ENCODE peak calls at places on chromosomes 2 and 18, in eight cellular contexts. R, N, Y, P, S, J, G and Q are unnamed samples. For H3K4me1, the result is how much of the 10 kb centered on the place peaks cover.

GRCh38 chr2:97936199-97936598 is 59.5 kb downstream of the TMEM131 start:
- DNase-seq in G (peak), P (no peak), Y (no peak), N (no peak), S (peak), R (peak), J (no peak), Q (peak)

GRCh38 chr2:213846856-213847255 is 562.6 kb downstream of the SPAG16 start:
- DNase-seq in R (no peak), N (no peak), P (no peak), J (no peak), G (no peak), Y (no peak), S (no peak), Q (no peak)

GRCh38 chr2:105893011-105893995 is 148.6 kb downstream of the NCK2 start:
- DNase-seq in G (no peak), N (no peak), Y (no peak), S (no peak), J (no peak), P (no peak), R (no peak), Q (no peak)

GRCh38 chr2:40197121-40197520 is 254.8 kb downstream of the SLC8A1 start:
- DNase-seq in S (no peak), Y (no peak), P (peak), G (no peak), N (no peak), R (no peak), J (no peak), Q (no peak)

GRCh38 chr2:88590998-88591613 is 36.2 kb downstream of the EIF2AK3 start:
- DNase-seq in G (peak), N (peak), Y (peak), P (peak), R (peak), J (peak), S (peak), Q (peak)

GRCh38 chr2:217922101-217923006 is 80.4 kb downstream of the TNS1 start:
- DNase-seq in G (no peak), N (peak), Y (no peak), R (no peak), P (peak), S (no peak), J (no peak), Q (peak)

GRCh38 chr18:59540819-59541218 is 156.4 kb downstream of the CCBE1 start:
- DNase-seq in N (peak), R (no peak), G (no peak), P (no peak), S (no peak), Y (no peak), J (no peak), Q (no peak)

GRCh38 chr2:200471324-200471848 is 38.5 kb downstream of the KCTD18 start:
- DNase-seq in P (peak), Y (peak), J (peak), N (peak), S (peak), G (no peak), R (peak), Q (peak)

GRCh38 chr2:36731941-36732700 is 35.6 kb downstream of the VIT start:
- DNase-seq in S (no peak), Y (peak), G (no peak), R (no peak), J (no peak), N (peak), P (peak), Q (no peak)

GRCh38 chr18:51195602-51196115 is 1.8 kb downstream of the MEX3C start:
- DNase-seq in S (no peak), N (peak), P (peak), Y (peak), J (peak), R (peak), G (peak), Q (peak)

GRCh38 chr2:108935231-108935863 is 53.7 kb downstream of the EDAR start:
- DNase-seq in R (peak), J (no peak), N (no peak), P (no peak), Y (no peak), S (no peak), G (no peak), Q (peak)

GRCh38 chr18:62249478-62250097 is 62.5 kb downstream of the RELCH start:
- DNase-seq in Y (peak), R (peak), J (peak), G (peak), N (peak), S (peak), P (peak), Q (peak)

GRCh38 chr2:181628590-181629585 is 28.0 kb downstream of the CERKL start:
- DNase-seq in N (no peak), P (peak), R (no peak), Y (no peak), S (no peak), G (no peak), J (no peak), Q (no peak)

GRCh38 chr2:42781204-42781603 is 11.2 kb downstream of the HAAO start:
- DNase-seq in N (no peak), R (no peak), P (no peak), Y (no peak), J (no peak), S (no peak), G (peak), Q (no peak)

GRCh38 chr2:236872015-236872414 is 213.7 kb upstream of the COPS8 start:
- DNase-seq in R (no peak), J (no peak), G (peak), Y (no peak), P (no peak), S (no peak), N (no peak), Q (no peak)

GRCh38 chr2:202910687-202911086 is 786 bp downstream of the WDR12 start:
- DNase-seq in J (no peak), S (no peak), P (no peak), G (no peak), N (no peak), Y (no peak), R (no peak), Q (no peak)

GRCh38 chr2:74462054-74462785 is 3.0 kb downstream of the MOGS start:
- DNase-seq in J (no peak), G (no peak), Y (no peak), N (no peak), R (no peak), P (no peak), S (no peak), Q (no peak)

GRCh38 chr2:135271006-135271405 is 218.9 kb downstream of the RAB3GAP1 start:
- DNase-seq in R (no peak), J (no peak), N (no peak), P (no peak), G (no peak), Y (no peak), S (no peak), Q (no peak)

GRCh38 chr18:72075040-72075439 is 469.1 kb downstream of the CBLN2 start:
- DNase-seq in P (no peak), N (no peak), Y (no peak), R (no peak), J (no peak), S (no peak), G (no peak), Q (no peak)

GRCh38 chr18:21458322-21458721 is 142.2 kb downstream of the ESCO1 start:
- DNase-seq in S (no peak), J (no peak), R (no peak), G (no peak), N (no peak), Y (no peak), P (no peak), Q (no peak)

GRCh38 chr2:105104208-105104731 is 66.4 kb downstream of the MRPS9 start:
- DNase-seq in J (no peak), P (no peak), N (peak), R (no peak), S (no peak), G (no peak), Y (no peak), Q (no peak)

GRCh38 chr18:33828949-33829348 is 250.9 kb downstream of the ASXL3 start:
- DNase-seq in G (no peak), Y (no peak), J (no peak), P (no peak), N (no peak), R (no peak), S (no peak), Q (no peak)

DNA sequence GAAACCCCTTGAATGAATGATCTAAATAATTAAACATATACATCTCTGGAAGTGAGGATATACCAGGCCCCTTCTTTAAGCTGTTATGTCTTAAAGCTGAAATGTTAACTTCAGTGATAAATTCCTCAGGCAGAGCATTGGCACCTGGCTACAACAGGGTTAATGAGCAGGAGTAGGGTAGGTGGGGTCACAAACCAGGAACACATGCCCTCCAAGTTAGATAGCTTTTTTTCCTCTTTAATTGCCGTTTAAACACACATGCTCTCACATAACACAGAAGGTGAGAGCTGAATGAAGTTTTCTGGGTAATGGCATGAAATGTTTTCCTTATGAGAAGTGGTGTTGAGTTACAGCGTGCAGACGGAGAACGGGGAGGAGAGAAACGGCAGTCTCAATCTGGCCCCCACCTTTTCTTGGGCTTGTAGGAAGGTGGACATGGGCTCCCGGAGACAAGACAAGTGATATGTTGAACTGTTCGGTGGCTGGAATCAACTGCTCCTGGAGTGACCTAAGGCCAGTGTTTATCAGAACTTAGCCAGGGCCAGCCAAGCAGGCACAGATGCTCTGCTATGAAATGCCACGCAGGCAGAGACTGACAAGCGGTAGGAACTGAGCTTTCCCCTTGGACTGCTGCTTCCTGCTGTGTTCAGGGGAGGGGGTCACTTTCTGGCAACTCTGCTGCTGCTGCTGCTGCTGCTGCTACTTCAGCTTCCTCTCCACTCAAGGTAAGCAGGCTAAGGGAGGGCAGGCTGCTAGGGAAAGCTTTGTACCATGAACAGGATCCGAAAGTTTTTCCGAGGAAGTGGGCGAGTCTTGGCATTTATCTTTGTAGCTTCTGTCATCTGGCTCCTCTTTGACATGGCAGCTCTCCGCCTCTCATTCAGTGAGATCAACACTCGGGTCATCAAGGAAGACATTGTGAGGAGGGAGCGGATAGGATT is at the start of gene GALNT5:
- DNase-seq in J (peak), R (peak), G (peak), N (peak), P (no peak), Y (no peak), S (no peak), Q (peak)
- H3K27ac ChIP-seq in J (peak), R (no peak), G (peak), N (peak), P (peak), Y (no peak), S (no peak), Q (no peak)

DNA sequence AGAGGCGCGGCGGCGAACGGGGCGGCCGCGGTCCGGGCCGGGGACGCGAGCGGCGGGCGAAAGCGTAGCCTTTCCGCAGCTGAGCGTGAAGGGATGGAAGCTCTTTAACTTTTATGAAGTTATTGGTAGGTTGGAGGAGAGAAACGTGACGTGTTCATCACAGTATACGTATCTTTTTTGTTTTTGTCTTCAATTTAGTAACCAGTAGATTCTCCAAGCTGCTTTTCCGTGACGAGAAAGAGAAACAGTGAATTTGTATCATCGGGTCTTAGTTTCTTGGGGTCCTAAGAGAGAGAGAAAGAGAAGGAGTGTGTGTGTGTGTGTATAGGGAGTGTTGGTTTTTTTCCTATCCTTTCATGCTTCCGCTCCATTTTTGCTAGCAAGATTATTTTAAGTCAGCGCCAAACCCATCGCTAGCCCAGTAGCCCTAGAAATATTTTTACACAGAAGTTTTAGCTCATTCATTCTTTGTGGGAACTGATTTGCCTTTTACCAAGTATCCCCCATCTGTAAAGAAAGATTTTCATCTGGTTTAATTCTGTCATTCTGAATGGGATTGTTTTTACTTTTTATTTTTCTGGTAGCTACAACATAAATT is 669 bp downstream of the ATG4B start:
- DNase-seq in S (no peak), J (no peak), G (no peak), N (no peak), Y (peak), P (no peak), R (no peak), Q (no peak)
- H3K4me1 ChIP-seq in S (under half), J (under half), G (under half), N (under half), Y (under half), P (under half), R (under half), Q (under half)

GRCh38 chr2:70959851-70960832 is 18.3 kb upstream of the ANKRD53 start:
- DNase-seq in Y (no peak), R (peak), S (no peak), G (peak), J (no peak), N (no peak), P (peak), Q (peak)
- TF ChIP-seq CTCF in Y (peak), R (peak), S (peak), G (no peak), J (no peak), N (no peak), P (peak), Q (peak)

DNA sequence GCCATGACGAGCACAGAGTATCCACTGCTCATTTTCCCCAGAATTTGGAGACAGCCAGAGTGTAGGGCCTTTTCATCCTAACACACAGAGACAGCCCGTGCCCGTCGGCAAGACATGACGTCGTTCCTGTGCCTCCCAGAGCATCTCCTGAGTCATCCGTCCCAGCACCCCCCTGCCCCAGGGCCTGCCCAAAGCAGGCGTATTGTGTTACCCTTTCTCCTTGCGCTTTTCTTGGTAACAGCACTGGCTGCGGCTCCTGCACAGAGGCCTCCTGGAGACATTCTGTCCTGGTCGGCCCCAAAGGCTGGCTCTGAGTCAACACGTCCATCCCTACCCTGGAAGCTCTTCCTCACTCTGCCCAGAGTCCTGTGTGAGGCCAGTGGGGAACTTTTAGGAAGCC is 217.1 kb downstream of the KLHL29 start:
- DNase-seq in P (no peak), N (peak), Y (no peak), J (peak), G (no peak), S (no peak), R (no peak), Q (no peak)
- H3K27ac ChIP-seq in P (peak), N (no peak), Y (no peak), J (peak), G (no peak), S (no peak), R (no peak), Q (no peak)

GRCh38 chr2:20523053-20523452 is 76.2 kb downstream of the RHOB start:
- DNase-seq in N (no peak), J (no peak), P (no peak), R (no peak), Y (no peak), G (no peak), S (no peak), Q (no peak)
- H3K4me1 ChIP-seq in N (under half), J (under half), P (under half), R (under half), Y (under half), G (under half), S (under half), Q (under half)

GRCh38 chr18:57575542-57575941 is 11.0 kb downstream of the FECH start:
- DNase-seq in N (no peak), P (no peak), R (no peak), Y (no peak), S (no peak), J (no peak), G (no peak), Q (no peak)
- TF ChIP-seq CTCF in N (no peak), P (no peak), R (no peak), Y (no peak), S (no peak), J (no peak), G (no peak), Q (no peak)

DNA sequence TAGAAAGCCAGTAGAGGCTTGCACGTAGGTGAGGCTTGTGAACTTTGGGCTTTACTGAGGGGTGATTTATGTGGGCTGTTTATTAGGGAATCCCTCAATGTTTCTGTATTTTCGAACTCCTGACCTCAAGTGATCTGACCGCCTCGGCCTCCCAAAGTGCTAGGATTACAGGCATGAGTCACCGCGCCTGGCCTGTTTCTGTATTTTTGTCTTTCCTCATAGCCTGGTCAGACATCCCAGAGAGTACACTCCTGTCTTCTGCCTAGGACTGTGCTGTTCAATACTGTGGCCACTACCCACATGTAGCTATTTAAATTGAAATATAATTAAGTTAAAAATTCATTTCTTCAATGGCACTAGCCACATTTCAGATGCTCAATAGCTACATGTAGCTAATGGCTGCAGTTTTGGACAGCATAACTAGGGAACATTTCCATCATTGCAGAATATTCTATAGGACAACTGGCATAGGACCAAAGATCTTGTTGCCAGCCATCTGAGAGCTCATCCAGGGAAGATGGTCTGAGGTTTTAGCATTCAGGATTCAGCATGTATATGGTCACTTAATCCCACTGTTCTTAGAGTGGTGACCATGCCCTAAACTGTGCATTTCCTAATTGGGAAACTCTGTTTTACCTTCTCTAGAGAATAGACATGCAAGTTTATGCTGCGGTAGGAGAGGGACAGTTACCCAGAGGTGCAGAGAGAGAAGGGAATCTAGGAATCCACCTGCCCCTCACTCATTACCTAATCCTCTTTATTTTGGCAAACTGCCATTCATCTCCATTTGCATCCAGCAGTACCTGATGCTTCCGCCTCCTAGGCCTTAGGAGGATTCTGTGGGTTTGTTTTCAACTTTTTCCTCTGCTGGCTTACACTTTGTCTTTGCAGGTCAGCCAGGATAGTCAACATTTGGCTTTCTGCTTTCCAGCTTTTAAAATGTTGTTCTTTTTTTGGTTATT is 64.4 kb downstream of the LCLAT1 start:
- DNase-seq in N (peak), Y (no peak), P (peak), S (no peak), R (peak), J (peak), G (peak), Q (no peak)
- H3K27ac ChIP-seq in N (no peak), Y (no peak), P (peak), S (no peak), R (peak), J (peak), G (peak), Q (no peak)

DNA sequence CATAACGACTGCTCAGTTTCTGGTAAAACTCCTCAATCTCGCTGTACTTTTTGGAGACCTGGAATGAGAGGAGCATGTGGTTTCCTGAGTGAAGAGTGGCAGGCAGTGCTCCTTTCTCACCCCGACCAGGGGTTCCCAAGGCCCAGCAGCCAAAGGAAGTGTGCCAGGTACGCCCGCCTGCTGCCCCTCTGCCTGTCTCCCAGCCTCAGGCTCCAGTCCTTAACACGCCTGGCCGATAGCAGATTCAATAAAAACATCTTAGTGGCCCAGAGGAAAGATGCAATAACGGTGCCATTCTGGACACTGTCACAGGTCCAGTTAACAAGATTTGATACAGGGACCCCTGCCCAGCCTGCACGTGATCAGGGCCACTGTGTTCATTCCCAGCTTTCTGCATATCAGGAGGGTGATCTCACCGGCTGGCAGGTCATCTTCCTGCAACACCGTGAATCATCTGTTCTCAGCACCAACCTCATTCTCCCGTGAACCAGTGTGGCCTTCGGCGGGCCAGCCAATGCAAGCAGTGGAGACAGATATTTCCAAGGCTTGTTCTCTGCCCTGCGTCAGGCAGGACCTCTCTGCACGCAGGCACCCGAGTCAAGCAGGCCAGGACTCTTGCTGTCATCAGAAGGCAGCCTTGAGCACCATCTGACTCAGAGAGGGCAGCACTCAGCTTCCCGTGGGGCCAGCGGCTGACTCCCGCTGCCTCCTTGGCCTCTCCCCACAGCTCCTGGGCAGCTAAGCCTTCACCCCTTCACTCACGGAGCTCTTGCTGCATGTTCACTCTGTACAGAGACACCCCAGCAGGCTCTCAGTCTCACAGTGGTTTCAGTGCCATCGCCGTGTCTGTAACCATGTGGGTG is 9.5 kb downstream of the HS1BP3 start:
- DNase-seq in Y (peak), S (no peak), N (peak), P (no peak), G (no peak), R (no peak), J (peak), Q (no peak)
- H3K4me1 ChIP-seq in Y (under half), S (under half), N (under half), P (under half), G (under half), R (under half), J (under half), Q (under half)

DNA sequence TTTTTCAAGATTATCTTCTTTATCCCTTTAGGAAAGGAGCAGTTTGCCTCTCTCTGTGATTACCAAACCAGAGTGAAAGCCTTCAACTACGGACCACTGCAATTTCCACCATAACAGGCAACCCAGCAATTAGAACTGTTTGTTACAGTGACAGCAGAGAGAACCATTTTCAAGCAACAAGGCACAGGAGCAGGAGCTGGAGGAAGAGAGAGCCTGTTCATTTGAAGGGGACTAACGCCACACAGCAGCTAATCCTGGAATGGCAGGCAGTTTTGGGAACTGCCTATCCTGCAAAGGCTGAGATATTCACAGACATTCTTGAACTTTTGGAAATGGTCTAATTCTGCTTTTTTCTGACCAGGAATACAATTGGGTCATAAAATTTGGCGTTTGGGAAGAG is 1541.9 kb upstream of the PIK3C3 start:
- DNase-seq in J (peak), G (peak), Y (peak), R (peak), N (peak), S (no peak), P (peak), Q (peak)
- TF ChIP-seq CTCF in J (no peak), G (peak), Y (peak), R (peak), N (peak), S (no peak), P (peak), Q (peak)